ENCODE peak calls at places on chromosomes 11 and 22, in eight cellular contexts. W is adrenal gland, J is right lobe of liver, S is Caco-2, G is IMR-90, C is left ventricle myocardium inferior, F is A549, Z is heart left ventricle. K is an unnamed sample.

GRCh38 chr11:130600139-130600538 is 151.7 kb downstream of the ADAMTS15 start:
- DNase-seq in W (no peak), C (no peak), J (no peak), G (peak; percentile 64), F (no peak), S (no peak), Z (no peak), K (no peak)

GRCh38 chr22:39574779-39575551 is 4.4 kb downstream of the CACNA1I start:
- DNase-seq in C (no peak), G (peak; percentile 95), F (peak; percentile 78), W (peak; percentile 89), S (no peak), J (no peak), Z (no peak), K (no peak)

GRCh38 chr11:65891180-65892136 is 985 bp downstream of the CCDC85B start:
- DNase-seq in G (no peak), W (no peak), F (peak; percentile 43), Z (peak; percentile 87), S (no peak), C (peak; percentile 64), J (no peak), K (no peak)

GRCh38 chr22:24146190-24146616 is 35.1 kb upstream of the SUSD2 start:
- DNase-seq in C (no peak), W (no peak), S (peak; percentile 77), G (peak; percentile 83), F (peak; percentile 22), J (no peak), Z (peak; percentile 45), K (peak; percentile 79)

GRCh38 chr11:25734592-25735211 is 597.2 kb upstream of the ANO3 start:
- DNase-seq in C (no peak), G (peak; percentile 19), F (no peak), J (no peak), S (peak; percentile 6), W (no peak), Z (no peak), K (no peak)

GRCh38 chr11:96288915-96289314 is 54.1 kb downstream of the MAML2 start:
- DNase-seq in J (no peak), Z (no peak), G (no peak), S (no peak), W (no peak), F (no peak), C (no peak), K (no peak)

GRCh38 chr11:124766156-124766555 is 4.1 kb upstream of the ESAM start:
- DNase-seq in W (no peak), S (no peak), G (no peak), Z (no peak), J (no peak), C (no peak), F (no peak), K (no peak)

GRCh38 chr11:12871251-12871650 is 137.9 kb upstream of the RASSF10 start:
- DNase-seq in S (no peak), J (no peak), Z (no peak), G (no peak), F (no peak), C (no peak), W (no peak), K (no peak)

GRCh38 chr11:62139526-62140301 is 15.9 kb downstream of the INCENP start:
- DNase-seq in F (no peak), J (no peak), C (no peak), G (no peak), W (peak; percentile 42), S (no peak), Z (no peak), K (no peak)

GRCh38 chr22:43110444-43110926 is at the start of gene BIK:
- DNase-seq in Z (no peak), C (peak; percentile 39), G (no peak), F (no peak), W (peak; percentile 67), J (peak; percentile 75), S (peak; percentile 64), K (peak; percentile 67)

GRCh38 chr11:66745356-66746235 is 16.6 kb upstream of the SPTBN2 start:
- DNase-seq in C (no peak), W (no peak), J (no peak), F (peak; percentile 58), S (peak; percentile 66), Z (no peak), G (no peak), K (peak; percentile 85)

GRCh38 chr11:13222285-13222684 is 55.3 kb upstream of the BMAL1 start:
- DNase-seq in S (no peak), C (no peak), Z (no peak), F (no peak), J (no peak), G (peak; percentile 31), W (no peak), K (no peak)

GRCh38 chr11:73143126-73143838 is 1.2 kb upstream of the FCHSD2 start:
- DNase-seq in J (no peak), S (peak; percentile 36), W (no peak), F (no peak), Z (no peak), G (peak; percentile 58), C (no peak), K (peak; percentile 32)

GRCh38 chr11:66676931-66677598 is 622 bp downstream of the RBM4B start:
- DNase-seq in W (no peak), Z (no peak), G (peak; percentile 13), F (no peak), S (no peak), C (no peak), J (no peak), K (peak; percentile 19)

GRCh38 chr11:66328036-66328306 is 8.3 kb downstream of the RIN1 start:
- DNase-seq in F (no peak), C (no peak), Z (no peak), J (no peak), W (no peak), S (no peak), G (no peak), K (no peak)

GRCh38 chr11:75505966-75506692 is 19.6 kb downstream of the GDPD5 start:
- DNase-seq in Z (peak; percentile 41), S (no peak), G (no peak), C (peak; percentile 46), W (peak; percentile 86), F (no peak), J (no peak), K (no peak)

GRCh38 chr11:124863137-124863825 is 2.0 kb upstream of the ROBO3 start:
- DNase-seq in S (no peak), F (no peak), W (peak; percentile 66), C (no peak), Z (no peak), J (no peak), G (peak; percentile 35), K (peak; percentile 17)

GRCh38 chr11:61695917-61696316 is 15.7 kb downstream of the DAGLA start:
- DNase-seq in W (peak; percentile 90), Z (peak; percentile 80), C (peak; percentile 79), G (peak; percentile 81), S (no peak), J (peak; percentile 76), F (peak; percentile 83), K (peak; percentile 81)

GRCh38 chr22:27223317-27224177 is 566.2 kb downstream of the MIAT start:
- DNase-seq in G (peak; percentile 89), C (no peak), F (no peak), J (no peak), W (no peak), S (no peak), Z (no peak), K (no peak)

GRCh38 chr11:95345243-95345642 is 114.2 kb upstream of the SESN3 start:
- DNase-seq in C (no peak), J (no peak), W (no peak), G (no peak), F (no peak), Z (no peak), S (no peak), K (no peak)

GRCh38 chr22:45291061-45291930 is 6.5 kb downstream of the UPK3A start:
- DNase-seq in J (no peak), S (no peak), W (no peak), Z (no peak), C (no peak), F (no peak), G (no peak), K (no peak)

DNA sequence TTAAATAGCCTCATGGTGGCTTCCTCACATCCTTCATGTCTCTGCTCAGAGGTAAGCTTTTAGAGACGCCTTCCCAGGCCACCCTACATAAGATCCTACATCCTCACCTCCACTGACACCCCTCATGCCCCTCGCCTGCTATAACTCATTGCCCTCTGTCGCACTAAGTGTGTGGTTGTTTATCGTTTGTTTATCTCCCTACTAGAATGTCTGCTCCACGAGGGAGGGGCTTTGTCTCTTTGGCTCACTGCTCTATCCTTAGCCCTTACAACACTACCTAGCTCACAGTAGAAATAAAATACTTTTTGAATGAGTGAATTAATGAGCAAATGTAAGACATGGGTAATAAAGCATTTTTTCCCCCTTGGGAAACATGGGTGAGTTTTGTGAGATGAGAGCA is 1.3 kb upstream of the CBLIF start:
- DNase-seq in F (no peak), W (no peak), G (no peak), S (no peak), Z (no peak), C (no peak), J (no peak), K (no peak)
- H3K4me1 ChIP-seq in F (peaks cover 6% of the 10 kb centered on the region), W (no peaks in the 10 kb centered on the region), G (no peaks in the 10 kb centered on the region), S (no peaks in the 10 kb centered on the region), Z (no peaks in the 10 kb centered on the region), C (no peaks in the 10 kb centered on the region), J (no peaks in the 10 kb centered on the region), K (no peaks in the 10 kb centered on the region)

DNA sequence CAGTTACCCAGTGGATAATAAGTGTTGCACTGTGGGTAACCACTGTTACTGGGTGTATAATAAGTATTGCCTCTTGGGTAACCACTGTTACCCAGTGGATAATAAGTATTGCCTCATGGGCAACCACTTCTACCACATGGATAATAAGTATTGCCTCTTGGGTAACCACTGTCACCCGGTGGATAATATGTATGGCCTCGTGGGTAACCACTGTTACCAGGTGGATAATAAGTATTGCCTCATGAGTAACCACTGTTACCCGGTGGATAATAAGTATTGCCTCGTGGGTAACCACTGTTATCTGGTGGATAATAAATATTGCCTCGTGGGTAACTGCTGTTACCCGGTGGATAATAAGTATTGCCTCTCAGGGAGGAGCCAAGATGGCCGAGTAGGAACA is 29.7 kb upstream of the NXPE4 start:
- DNase-seq in Z (no peak), F (no peak), J (no peak), G (no peak), S (no peak), C (no peak), W (no peak), K (no peak)
- H3K9me3 ChIP-seq in Z (no peaks in the 10 kb centered on the region), F (no peaks in the 10 kb centered on the region), J (no peaks in the 10 kb centered on the region), G (no peaks in the 10 kb centered on the region), S (peaks cover 34% of the 10 kb centered on the region), C (peaks cover 9% of the 10 kb centered on the region), W (no peaks in the 10 kb centered on the region), K (peaks cover 1% of the 10 kb centered on the region)

DNA sequence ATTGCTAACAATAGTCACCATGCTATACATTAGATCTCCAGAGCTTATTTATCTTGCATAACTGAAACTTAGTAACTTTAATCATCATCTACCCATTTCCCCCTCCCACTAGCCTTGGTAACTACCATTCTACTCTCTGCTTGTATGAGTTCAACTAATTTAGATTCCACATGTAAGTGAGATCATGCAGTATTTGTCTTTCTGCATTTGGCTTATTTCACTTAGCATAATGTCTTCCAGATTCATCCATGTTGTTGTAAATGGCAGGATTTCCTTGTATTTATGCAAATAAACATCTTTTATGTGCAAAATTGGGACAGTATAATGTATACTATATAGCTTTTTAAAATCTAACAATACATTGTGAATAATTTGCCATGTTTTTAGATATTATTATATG is 66.0 kb upstream of the ZBED5 start:
- DNase-seq in J (no peak), Z (no peak), C (no peak), F (no peak), W (no peak), S (no peak), G (no peak), K (no peak)
- H3K4me1 ChIP-seq in J (peaks cover 10% of the 10 kb centered on the region), Z (peaks cover 11% of the 10 kb centered on the region), C (peaks cover 28% of the 10 kb centered on the region), F (peaks cover 44% of the 10 kb centered on the region), W (no peaks in the 10 kb centered on the region), S (peaks cover 36% of the 10 kb centered on the region), G (peaks cover 10% of the 10 kb centered on the region), K (peaks cover under 1% of the 10 kb centered on the region)

GRCh38 chr22:47196881-47197701 is 434.6 kb downstream of the TBC1D22A start:
- DNase-seq in J (no peak), W (peak; percentile 33), C (no peak), G (no peak), F (no peak), Z (no peak), S (no peak), K (no peak)
- H3K9me3 ChIP-seq in J (no peaks in the 10 kb centered on the region), W (no peaks in the 10 kb centered on the region), C (no peaks in the 10 kb centered on the region), G (no peaks in the 10 kb centered on the region), F (no peaks in the 10 kb centered on the region), Z (no peaks in the 10 kb centered on the region), S (no peaks in the 10 kb centered on the region), K (no peaks in the 10 kb centered on the region)

K was measured in small intestine.